ENCODE peak calls at places on chromosomes 11 and 22, in eight cellular contexts. X, K, Y, W, J, N, O and U are unnamed samples.
A peak's percentile ranks its signal among the peaks of the same experiment; 100 is the strongest.

GRCh38 chr11:103007521-103007920 is 52.0 kb upstream of the MMP13 start:
- DNase-seq in X (no peak), K (no peak), Y (no peak), W (no peak), J (no peak), N (no peak), O (no peak), U (no peak)

GRCh38 chr22:50600541-50600940 is at the start of gene MAPK8IP2:
- DNase-seq in X (no peak), K (no peak), Y (peak; percentile 60), W (no peak), J (no peak), N (no peak), O (no peak), U (no peak)

GRCh38 chr11:134664863-134665535 is 253.0 kb upstream of the B3GAT1 start:
- DNase-seq in X (no peak), K (no peak), Y (no peak), W (no peak), J (no peak), N (no peak), O (no peak), U (no peak)

GRCh38 chr22:27197618-27198017 is 540.2 kb downstream of the MIAT start:
- DNase-seq in X (no peak), K (no peak), Y (no peak), W (no peak), J (no peak), N (no peak), O (no peak), U (no peak)

GRCh38 chr11:47004595-47005033 is 68.1 kb downstream of the CSTPP1 start:
- DNase-seq in X (no peak), K (no peak), Y (peak; percentile 9), W (no peak), J (no peak), N (no peak), O (no peak), U (no peak)

GRCh38 chr11:111557425-111558111 is 17.0 kb downstream of the LAYN start:
- DNase-seq in X (no peak), K (no peak), Y (no peak), W (no peak), J (no peak), N (no peak), O (no peak), U (no peak)

GRCh38 chr11:81959341-81959740 is 774.3 kb downstream of the FAM181B start:
- DNase-seq in X (no peak), K (peak; percentile 28), Y (no peak), W (no peak), J (no peak), N (no peak), O (no peak), U (no peak)

GRCh38 chr11:44361883-44362282 is 51.9 kb upstream of the ALX4 start:
- DNase-seq in X (no peak), K (peak; percentile 25), Y (no peak), W (no peak), J (no peak), N (no peak), O (no peak), U (no peak)

GRCh38 chr11:69640260-69640994 is 529 bp upstream of the CCND1 start:
- DNase-seq in X (no peak), K (no peak), Y (no peak), W (no peak), J (no peak), N (no peak), O (no peak), U (no peak)